ENCODE peak calls at places on chromosomes 6 and 20, in five cellular contexts. W, B, T, F and H are unnamed samples.

GRCh38 chr6:31381666-31382065 is 21.7 kb upstream of the MICA start:
- DNase-seq in W (no peak), B (no peak), T (no peak), F (no peak), H (no peak)

GRCh38 chr6:30591008-30591407 is 19.8 kb downstream of the ABCF1 start:
- DNase-seq in W (no peak), B (no peak), T (no peak), F (no peak), H (peak; percentile 87)

GRCh38 chr6:3208096-3208774 is 19.2 kb downstream of the TUBB2B start:
- DNase-seq in W (no peak), B (no peak), T (peak; percentile 80), F (peak; percentile 9), H (peak; percentile 91)

GRCh38 chr6:165849539-165850430 is 186.7 kb upstream of the PDE10A start:
- DNase-seq in W (no peak), B (no peak), T (no peak), F (no peak), H (no peak)

GRCh38 chr6:39887692-39888450 is 46.4 kb downstream of the MOCS1 start:
- DNase-seq in W (no peak), B (no peak), T (no peak), F (no peak), H (no peak)

GRCh38 chr6:164838068-164838615 is 471.3 kb downstream of the C6orf118 start:
- DNase-seq in W (no peak), B (no peak), T (no peak), F (no peak), H (no peak)

GRCh38 chr20:34320861-34321260 is 17.7 kb upstream of the AHCY start:
- DNase-seq in W (no peak), B (no peak), T (no peak), F (no peak), H (no peak)

GRCh38 chr6:21022343-21023107 is 488.3 kb downstream of the CDKAL1 start:
- DNase-seq in W (peak; percentile 24), B (no peak), T (peak; percentile 69), F (no peak), H (peak; percentile 96)

GRCh38 chr6:108945686-108946158 is 97.5 kb downstream of the ARMC2 start:
- DNase-seq in W (no peak), B (no peak), T (no peak), F (peak; percentile 75), H (no peak)

GRCh38 chr6:112979830-112980229 is 632.7 kb downstream of the RFPL4B start:
- DNase-seq in W (no peak), B (no peak), T (peak; percentile 50), F (no peak), H (peak; percentile 1)

GRCh38 chr20:9408422-9409300 is 105.7 kb upstream of the LAMP5 start:
- DNase-seq in W (no peak), B (no peak), T (peak; percentile 15), F (no peak), H (peak; percentile 39)

GRCh38 chr6:125812394-125813231 is 21.9 kb downstream of the NCOA7 start:
- DNase-seq in W (no peak), B (no peak), T (peak; percentile 75), F (peak; percentile 12), H (peak; percentile 87)

GRCh38 chr6:127824061-127824460 is 76.8 kb downstream of the THEMIS start:
- DNase-seq in W (no peak), B (no peak), T (no peak), F (no peak), H (no peak)